ENCODE peak calls at places on chromosomes 16 and 17, in eight cellular contexts. I is GM06990, J is IMR-90, X is GM12865, O is MM.1S, P is fibroblast of pulmonary artery, G is choroid plexus epithelial cell, S is HFF-Myc. D is an unnamed sample.

GRCh38 chr16:64397042-64397441 is 724.8 kb downstream of the CDH11 start:
- DNase-seq in G (peak), O (no peak), P (no peak), S (no peak), X (no peak), I (no peak), J (peak), D (no peak)

GRCh38 chr17:2547176-2547575 is 35.5 kb upstream of the METTL16 start:
- DNase-seq in X (no peak), J (peak), G (peak), P (peak), S (no peak), I (no peak), O (no peak), D (no peak)

GRCh38 chr17:50464736-50465135 is 3.9 kb downstream of the CHAD start:
- DNase-seq in G (no peak), P (no peak), X (no peak), J (no peak), O (no peak), I (no peak), S (no peak), D (peak)

GRCh38 chr17:58082341-58082869 is 814 bp upstream of the DYNLL2 start:
- DNase-seq in G (no peak), P (no peak), I (no peak), S (no peak), X (no peak), O (no peak), J (no peak), D (no peak)

GRCh38 chr16:827513-827912 is 27.0 kb upstream of the GNG13 start:
- DNase-seq in O (no peak), I (no peak), P (no peak), S (no peak), G (no peak), J (no peak), X (no peak), D (no peak)

GRCh38 chr16:4266372-4266771 is 6.5 kb downstream of the TFAP4 start:
- DNase-seq in I (no peak), G (peak), P (peak), S (no peak), J (no peak), O (no peak), X (no peak), D (no peak)

GRCh38 chr16:30899794-30900193 is 3.4 kb downstream of the CTF1 start:
- DNase-seq in J (no peak), O (no peak), P (no peak), S (no peak), I (no peak), G (no peak), X (no peak), D (no peak)

GRCh38 chr17:47220531-47220999 is 11.4 kb downstream of the MYL4 start:
- DNase-seq in G (no peak), S (no peak), P (no peak), J (no peak), O (no peak), X (no peak), I (no peak), D (no peak)

GRCh38 chr17:59890720-59891119 is 2.0 kb downstream of the TUBD1 start:
- DNase-seq in S (no peak), X (no peak), J (peak), I (no peak), P (peak), G (peak), O (no peak), D (no peak)

GRCh38 chr16:59665618-59666220 is 931.6 kb upstream of the GOT2 start:
- DNase-seq in O (no peak), X (no peak), I (no peak), G (no peak), J (no peak), S (no peak), P (no peak), D (no peak)

GRCh38 chr16:77434365-77435239 is at the start of gene ADAMTS18:
- DNase-seq in I (peak), S (no peak), G (no peak), O (no peak), X (no peak), P (no peak), J (no peak), D (no peak)
- H3K4me3 ChIP-seq in I (no peak), S (no peak), G (no peak), O (no peak), X (no peak), P (no peak), J (no peak), D (no peak)

GRCh38 chr17:78924481-78925151 is 571 bp downstream of the TIMP2 start:
- DNase-seq in S (no peak), J (no peak), O (peak), X (no peak), P (no peak), G (no peak), I (no peak), D (no peak)

GRCh38 chr17:78922876-78923498 is 2.2 kb downstream of the TIMP2 start:
- DNase-seq in I (no peak), O (peak), X (no peak), J (no peak), S (no peak), P (no peak), G (no peak), D (no peak)

GRCh38 chr17:78925662-78926555 is 722 bp upstream of the TIMP2 start:
- DNase-seq in X (no peak), S (peak), J (peak), G (peak), P (peak), O (no peak), I (no peak), D (peak)

GRCh38 chr17:78923660-78924453 is 1.3 kb downstream of the TIMP2 start:
- DNase-seq in I (peak), X (peak), J (no peak), P (no peak), O (peak), G (no peak), S (no peak), D (peak)

DNA sequence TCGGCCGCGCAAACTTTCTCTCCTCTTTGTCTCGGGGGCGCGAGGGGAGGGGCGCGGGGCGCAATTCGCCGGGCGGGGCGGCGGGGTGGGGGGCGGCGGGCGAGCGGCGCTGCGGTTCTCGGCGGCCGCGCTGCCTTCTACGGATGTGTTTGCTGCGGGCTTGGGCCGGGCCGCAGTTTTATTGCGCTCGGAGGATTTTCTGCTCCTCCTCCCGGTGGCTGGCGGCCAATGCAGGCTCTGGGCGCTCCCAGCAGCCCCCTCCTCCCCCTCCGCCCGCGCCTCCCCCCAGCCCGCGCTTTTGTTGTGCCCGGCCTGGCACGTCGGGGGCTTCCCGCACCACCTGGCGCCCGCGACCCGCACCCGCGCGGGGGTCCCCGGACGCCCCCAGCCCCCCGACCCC is at the start of gene TIMP2:
- DNase-seq in I (no peak), G (peak), X (peak), J (peak), P (peak), O (peak), S (peak), D (peak)
- TF ChIP-seq CTCF in I (peak), G (peak), X (peak), J (peak), P (no peak), O (no peak), S (no peak), D (peak)

DNA sequence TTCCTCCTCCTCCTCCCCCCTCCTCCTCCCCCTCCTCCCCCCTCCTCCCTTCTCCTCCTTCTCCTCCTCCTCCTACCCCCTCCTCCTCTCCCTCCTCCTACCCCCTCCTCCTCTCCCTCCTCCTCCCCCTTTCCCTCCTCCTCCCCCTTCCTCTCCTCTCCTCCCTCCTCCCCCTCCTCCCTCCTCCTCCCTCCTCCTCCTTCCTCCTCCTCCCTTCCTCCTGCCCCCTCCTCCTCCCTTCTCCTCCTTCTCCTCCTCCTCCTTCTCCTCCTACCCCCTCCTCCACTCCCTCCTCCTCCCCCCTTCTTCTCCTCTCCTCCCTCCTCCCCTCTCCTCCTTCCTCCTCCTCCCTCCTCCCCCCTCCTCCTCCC is 6.6 kb upstream of the PDP2 start:
- DNase-seq in J (no peak), G (no peak), P (no peak), I (no peak), S (no peak), O (no peak), X (no peak), D (no peak)
- H3K4me3 ChIP-seq in J (no peak), G (no peak), P (no peak), I (no peak), S (no peak), O (no peak), X (no peak), D (no peak)

GRCh38 chr17:5249615-5250014 is 15.0 kb upstream of the SCIMP start:
- DNase-seq in J (peak), S (peak), X (peak), I (no peak), P (peak), G (peak), O (peak), D (no peak)
- TF ChIP-seq CTCF in J (peak), S (peak), X (peak), I (peak), P (peak), G (peak), O (peak), D (peak)

GRCh38 chr16:57478396-57479024 is 7.8 kb downstream of the DOK4 start:
- DNase-seq in J (no peak), S (no peak), P (no peak), O (no peak), I (no peak), X (no peak), G (no peak), D (no peak)
- H3K4me3 ChIP-seq in J (peak), S (peak), P (peak), O (no peak), I (no peak), X (no peak), G (no peak), D (peak)

GRCh38 chr16:82033683-82034300 is 1.3 kb upstream of the HSD17B2 start:
- DNase-seq in X (no peak), O (no peak), I (no peak), P (no peak), S (no peak), G (no peak), J (no peak), D (no peak)

GRCh38 chr16:82034981-82035612 is at the start of gene HSD17B2:
- DNase-seq in O (no peak), J (peak), S (no peak), P (no peak), X (no peak), G (peak), I (no peak), D (no peak)

GRCh38 chr16:82027629-82028035 is 7.4 kb upstream of the HSD17B2 start:
- DNase-seq in P (no peak), X (no peak), S (no peak), I (no peak), O (no peak), J (no peak), G (no peak), D (no peak)

GRCh38 chr16:82033006-82033405 is 2.0 kb upstream of the HSD17B2 start:
- DNase-seq in J (no peak), I (no peak), X (no peak), O (no peak), P (no peak), G (no peak), S (no peak), D (no peak)

DNA sequence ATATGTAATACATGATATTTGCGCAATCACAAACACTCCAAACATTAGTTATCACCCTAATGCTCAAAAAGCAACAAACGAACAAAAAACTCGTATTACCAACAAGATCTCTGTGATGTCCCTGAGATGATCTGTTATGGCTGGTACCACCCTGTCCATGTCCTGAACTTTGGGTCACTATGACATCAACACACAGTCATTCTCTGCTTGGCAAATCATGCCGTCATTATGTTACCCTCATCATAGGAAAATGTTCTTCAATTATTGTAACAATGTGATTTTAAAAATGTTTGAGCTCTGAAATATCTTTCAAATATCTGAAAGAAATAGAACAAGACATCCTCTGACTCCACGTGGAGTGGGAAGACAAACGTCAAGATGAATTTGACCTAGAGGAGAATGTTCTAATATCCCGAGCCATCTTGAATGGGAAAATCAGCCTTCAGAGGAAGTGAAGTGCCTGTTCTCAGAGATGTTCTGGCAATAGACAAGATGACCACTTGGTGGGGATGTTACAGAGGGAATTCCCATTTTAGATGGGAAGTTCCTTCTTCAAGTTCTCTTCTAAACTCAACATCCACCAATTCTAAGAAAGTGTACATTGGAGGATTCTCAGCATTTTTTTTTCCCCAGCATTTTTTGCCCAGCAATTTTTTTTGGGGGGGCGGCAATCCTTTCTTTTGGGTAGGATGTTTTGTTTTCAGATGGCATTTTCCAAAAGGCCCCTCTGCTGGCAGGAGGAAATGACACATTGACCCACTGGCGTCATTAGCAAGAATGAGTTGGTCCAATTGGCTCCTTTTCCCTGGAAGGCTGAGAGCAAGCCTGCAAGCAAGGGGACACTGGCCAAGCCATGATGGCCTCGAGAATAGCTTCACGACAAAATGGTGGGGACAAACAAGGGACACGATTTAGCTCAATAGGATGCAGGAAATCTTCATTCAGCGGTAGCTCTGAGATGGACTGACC is 3.7 kb upstream of the HSD17B2 start:
- DNase-seq in O (no peak), G (peak), X (peak), I (no peak), J (peak), S (peak), P (peak), D (no peak)
- TF ChIP-seq CTCF in O (peak), G (peak), X (peak), I (peak), J (peak), S (peak), P (peak), D (peak)

DNA sequence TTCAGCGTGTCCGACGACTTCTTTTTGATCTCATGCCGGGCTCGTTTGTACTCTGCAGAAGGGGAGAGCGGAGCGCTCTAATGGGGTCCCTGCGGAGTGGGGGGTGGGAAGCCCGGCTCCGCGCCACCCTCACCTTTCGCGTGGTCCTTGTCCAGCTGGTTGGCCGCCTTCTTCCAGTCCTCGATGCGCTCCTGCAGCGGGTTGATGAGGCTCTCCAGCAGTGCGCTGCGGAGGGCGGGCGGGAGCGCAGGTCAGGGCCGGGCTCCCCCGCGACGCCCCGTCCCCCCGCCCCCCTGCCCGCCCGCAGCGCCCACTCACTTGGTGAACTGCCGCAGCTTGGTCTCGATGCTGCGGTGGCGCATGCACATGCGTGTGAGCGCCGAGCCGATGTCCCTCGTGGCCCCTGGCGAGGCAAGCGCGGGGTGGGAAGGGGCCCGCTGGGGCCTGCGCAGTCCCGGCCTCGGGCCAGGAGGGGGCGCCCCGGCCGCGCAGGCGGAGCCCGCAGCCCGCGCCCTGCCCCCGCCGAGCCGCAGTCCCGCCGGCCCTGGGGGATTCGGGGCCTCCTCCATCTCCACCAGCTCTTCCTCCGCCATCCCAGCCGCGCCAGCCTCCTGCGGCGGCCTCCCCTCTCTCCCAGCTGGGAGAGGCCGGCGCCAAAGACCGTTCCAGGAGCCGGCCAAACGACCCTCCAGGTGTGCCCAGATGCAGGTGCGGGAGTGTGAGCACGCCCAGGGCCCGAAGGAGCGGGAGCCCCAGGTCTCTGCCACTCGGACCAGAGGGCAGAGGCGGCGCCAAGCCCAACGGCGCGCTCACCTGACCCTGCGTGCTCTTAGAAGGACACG is 6.0 kb downstream of the MTSS2 start:
- DNase-seq in O (no peak), X (no peak), S (no peak), P (no peak), I (no peak), G (no peak), J (no peak), D (no peak)
- H3K4me3 ChIP-seq in O (no peak), X (no peak), S (no peak), P (no peak), I (no peak), G (no peak), J (no peak), D (no peak)

DNA sequence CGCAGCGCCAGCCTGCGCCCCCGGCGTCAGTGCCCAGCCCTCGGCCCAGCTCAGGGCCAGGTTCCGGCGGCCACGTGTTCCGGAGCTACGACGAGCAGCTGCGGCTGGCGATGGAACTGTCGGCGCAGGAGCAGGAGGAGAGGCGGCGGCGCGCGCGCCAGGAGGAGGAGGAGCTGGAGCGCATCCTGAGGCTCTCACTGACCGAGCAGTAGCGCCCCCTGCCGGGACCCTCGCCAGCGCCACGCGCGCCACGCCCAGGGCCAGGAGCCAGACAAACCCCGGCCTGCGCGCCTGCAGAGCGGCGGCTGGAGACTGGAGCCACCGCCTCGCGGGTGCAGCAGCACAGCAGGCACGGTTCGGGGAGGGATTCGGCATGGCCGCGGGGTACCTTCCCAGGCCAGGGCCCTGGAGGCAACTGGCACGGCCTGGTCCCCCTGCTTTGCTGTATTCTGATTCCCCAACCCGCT is 9.3 kb downstream of the CORO6 start:
- DNase-seq in G (peak), J (peak), O (peak), S (no peak), X (peak), I (peak), P (peak), D (peak)
- TF ChIP-seq CTCF in G (peak), J (peak), O (peak), S (peak), X (peak), I (peak), P (peak), D (peak)

DNA sequence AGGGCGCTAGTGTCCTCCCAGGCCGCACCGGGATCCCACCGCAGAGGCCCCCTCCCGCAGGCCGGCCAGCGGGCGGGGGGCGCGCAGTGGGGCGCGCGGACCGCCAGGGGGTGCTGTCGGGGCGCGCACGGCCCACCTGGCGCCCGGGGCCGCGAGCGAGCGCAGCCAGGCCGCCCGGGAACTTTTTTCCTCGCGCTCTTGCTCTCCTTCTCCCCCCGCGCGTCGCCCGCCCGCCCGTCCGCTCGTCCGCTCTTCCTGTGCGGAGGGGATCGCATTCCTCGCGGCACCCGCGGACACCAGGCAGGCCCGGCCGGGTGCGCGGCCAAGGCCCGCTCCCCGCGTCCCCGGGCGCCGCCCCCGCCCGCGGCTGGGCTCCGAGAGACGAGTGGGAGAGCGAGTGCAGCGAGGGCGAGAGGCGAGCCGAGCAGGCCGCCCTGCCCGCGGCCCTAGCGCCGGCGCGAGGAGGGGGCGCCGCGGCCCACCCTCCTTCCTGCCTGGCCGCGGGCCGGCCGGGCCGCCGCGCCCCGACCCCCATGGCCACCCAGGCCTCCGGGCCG is at the start of gene RAI1:
- DNase-seq in X (peak), O (peak), I (peak), G (peak), J (peak), P (peak), S (no peak), D (peak)
- H3K4me3 ChIP-seq in X (peak), O (peak), I (peak), G (peak), J (peak), P (peak), S (peak), D (peak)